ENCODE peak calls at places on chromosomes 16 and 17, in six cellular contexts. P is breast epithelium, X is lower lobe of right lung, G is thyroid gland, E is AG04450, Z is thoracic aorta. S is an unnamed sample.
A peak's percentile ranks its signal among the peaks of the same experiment; 100 is the strongest.

GRCh38 chr17:45895304-45895968 is 1.1 kb downstream of the MAPT start:
- DNase-seq in P (peak; percentile 62), X (no peak), G (peak; percentile 7), E (no peak), Z (no peak), S (no peak)

GRCh38 chr17:47850692-47851573 is at the start of gene SP6:
- DNase-seq in P (peak; percentile 85), X (peak; percentile 84), G (peak; percentile 85), E (no peak), Z (no peak), S (no peak)

GRCh38 chr17:82840431-82840831 is 609 bp upstream of the ZNF750 start:
- DNase-seq in P (no peak), X (no peak), G (no peak), E (no peak), Z (no peak), S (no peak)

GRCh38 chr17:74210191-74211140 is 2.9 kb upstream of the TTYH2 start:
- DNase-seq in P (peak; percentile 74), X (peak; percentile 75), G (peak; percentile 68), E (no peak), Z (no peak), S (no peak)

GRCh38 chr17:29461807-29462206 is 71.6 kb downstream of the TAOK1 start:
- DNase-seq in P (no peak), X (no peak), G (no peak), E (no peak), Z (no peak), S (no peak)

GRCh38 chr17:57955183-57955952 is at the start of gene CUEDC1:
- DNase-seq in P (peak; percentile 80), X (peak; percentile 89), G (peak; percentile 80), E (no peak), Z (no peak), S (no peak)

GRCh38 chr17:64129765-64130558 is at the start of gene ERN1:
- DNase-seq in P (peak; percentile 95), X (peak; percentile 97), G (peak; percentile 93), E (peak; percentile 82), Z (peak; percentile 80), S (peak; percentile 71)

GRCh38 chr17:73099504-73099903 is 7.0 kb upstream of the SLC39A11 start:
- DNase-seq in P (no peak), X (no peak), G (no peak), E (no peak), Z (no peak), S (no peak)

GRCh38 chr16:77918792-77919707 is 103.3 kb upstream of the CLEC3A start:
- DNase-seq in P (no peak), X (no peak), G (peak; percentile 20), E (no peak), Z (no peak), S (no peak)

GRCh38 chr16:57167951-57168350 is 17.9 kb downstream of the PSME3IP1 start:
- DNase-seq in P (no peak), X (no peak), G (peak; percentile 44), E (peak; percentile 29), Z (no peak), S (peak; percentile 46)

GRCh38 chr17:17050346-17051345 is 8.4 kb downstream of the MPRIP start:
- DNase-seq in P (no peak), X (no peak), G (no peak), E (no peak), Z (no peak), S (no peak)

GRCh38 chr16:81324808-81325207 is 10.0 kb downstream of the GAN start:
- DNase-seq in P (no peak), X (no peak), G (no peak), E (no peak), Z (no peak), S (no peak)

GRCh38 chr17:15944720-15945492 is at the start of gene ADORA2B:
- DNase-seq in P (no peak), X (peak; percentile 82), G (peak; percentile 55), E (no peak), Z (no peak), S (no peak)

GRCh38 chr16:56480776-56481467 is 29.6 kb downstream of the OGFOD1 start:
- DNase-seq in P (no peak), X (no peak), G (no peak), E (no peak), Z (no peak), S (no peak)

GRCh38 chr17:76727745-76728456 is 1.3 kb downstream of the METTL23 start:
- DNase-seq in P (no peak), X (no peak), G (peak; percentile 63), E (no peak), Z (no peak), S (no peak)

GRCh38 chr17:18991531-18992315 is 12.8 kb downstream of the FAM83G start:
- DNase-seq in P (no peak), X (no peak), G (no peak), E (no peak), Z (no peak), S (no peak)

GRCh38 chr16:11138026-11138768 is 117.8 kb downstream of the SOCS1 start:
- DNase-seq in P (no peak), X (no peak), G (no peak), E (no peak), Z (no peak), S (no peak)

GRCh38 chr16:629289-630023 is 1.3 kb upstream of the WFIKKN1 start:
- DNase-seq in P (no peak), X (no peak), G (no peak), E (no peak), Z (no peak), S (no peak)

GRCh38 chr17:61928101-61928436 is 287 bp upstream of the INTS2 start:
- DNase-seq in P (no peak), X (no peak), G (no peak), E (no peak), Z (no peak), S (no peak)

GRCh38 chr17:75061618-75062017 is 14.6 kb downstream of the KCTD2 start:
- DNase-seq in P (no peak), X (no peak), G (no peak), E (no peak), Z (no peak), S (no peak)

GRCh38 chr16:66365588-66365987 is 903 bp upstream of the CDH5 start:
- DNase-seq in P (no peak), X (no peak), G (no peak), E (no peak), Z (no peak), S (no peak)

GRCh38 chr16:56269276-56269675 is 78.0 kb downstream of the GNAO1 start:
- DNase-seq in P (no peak), X (no peak), G (no peak), E (no peak), Z (no peak), S (no peak)

GRCh38 chr17:7782237-7782636 is 51.8 kb upstream of the KDM6B start:
- DNase-seq in P (no peak), X (no peak), G (no peak), E (peak; percentile 11), Z (no peak), S (peak; percentile 27)

GRCh38 chr16:24988137-24988535 is 27.0 kb downstream of the ARHGAP17 start:
- DNase-seq in P (no peak), X (no peak), G (no peak), E (no peak), Z (no peak), S (no peak)

GRCh38 chr16:24986512-24987303 is 28.5 kb downstream of the ARHGAP17 start:
- DNase-seq in P (no peak), X (no peak), G (no peak), E (no peak), Z (no peak), S (peak; percentile 51)

GRCh38 chr16:24984101-24984500 is 31.1 kb downstream of the ARHGAP17 start:
- DNase-seq in P (no peak), X (no peak), G (no peak), E (no peak), Z (no peak), S (no peak)

GRCh38 chr16:24983521-24983920 is 31.6 kb downstream of the ARHGAP17 start:
- DNase-seq in P (no peak), X (no peak), G (no peak), E (no peak), Z (no peak), S (no peak)

GRCh38 chr16:24984903-24985675 is 30.1 kb downstream of the ARHGAP17 start:
- DNase-seq in P (no peak), X (no peak), G (no peak), E (no peak), Z (no peak), S (no peak)
- H3K4me3 ChIP-seq in P (no peak overlapping the region), X (no peak overlapping the region), G (no peak overlapping the region), E (no peak overlapping the region), Z (no peak overlapping the region), S (no peak overlapping the region)

GRCh38 chr17:49583226-49583625 is 7.6 kb downstream of the NXPH3 start:
- DNase-seq in P (no peak), X (no peak), G (no peak), E (no peak), Z (no peak), S (no peak)

GRCh38 chr17:49582789-49583188 is 7.1 kb downstream of the NXPH3 start:
- DNase-seq in P (no peak), X (no peak), G (no peak), E (no peak), Z (no peak), S (no peak)

GRCh38 chr17:49583889-49584288 is 8.2 kb downstream of the NXPH3 start:
- DNase-seq in P (no peak), X (no peak), G (no peak), E (no peak), Z (no peak), S (no peak)

GRCh38 chr17:49587366-49588073 is 11.8 kb downstream of the NXPH3 start:
- DNase-seq in P (peak; percentile 33), X (no peak), G (no peak), E (no peak), Z (no peak), S (no peak)

GRCh38 chr17:49585422-49586027 is 9.9 kb downstream of the NXPH3 start:
- DNase-seq in P (no peak), X (no peak), G (no peak), E (no peak), Z (no peak), S (no peak)
- TF ChIP-seq CTCF in P (no peak), X (no peak), G (peak; percentile 15), E (peak; percentile 32), Z (peak; percentile 36), S (peak; percentile 6)

DNA sequence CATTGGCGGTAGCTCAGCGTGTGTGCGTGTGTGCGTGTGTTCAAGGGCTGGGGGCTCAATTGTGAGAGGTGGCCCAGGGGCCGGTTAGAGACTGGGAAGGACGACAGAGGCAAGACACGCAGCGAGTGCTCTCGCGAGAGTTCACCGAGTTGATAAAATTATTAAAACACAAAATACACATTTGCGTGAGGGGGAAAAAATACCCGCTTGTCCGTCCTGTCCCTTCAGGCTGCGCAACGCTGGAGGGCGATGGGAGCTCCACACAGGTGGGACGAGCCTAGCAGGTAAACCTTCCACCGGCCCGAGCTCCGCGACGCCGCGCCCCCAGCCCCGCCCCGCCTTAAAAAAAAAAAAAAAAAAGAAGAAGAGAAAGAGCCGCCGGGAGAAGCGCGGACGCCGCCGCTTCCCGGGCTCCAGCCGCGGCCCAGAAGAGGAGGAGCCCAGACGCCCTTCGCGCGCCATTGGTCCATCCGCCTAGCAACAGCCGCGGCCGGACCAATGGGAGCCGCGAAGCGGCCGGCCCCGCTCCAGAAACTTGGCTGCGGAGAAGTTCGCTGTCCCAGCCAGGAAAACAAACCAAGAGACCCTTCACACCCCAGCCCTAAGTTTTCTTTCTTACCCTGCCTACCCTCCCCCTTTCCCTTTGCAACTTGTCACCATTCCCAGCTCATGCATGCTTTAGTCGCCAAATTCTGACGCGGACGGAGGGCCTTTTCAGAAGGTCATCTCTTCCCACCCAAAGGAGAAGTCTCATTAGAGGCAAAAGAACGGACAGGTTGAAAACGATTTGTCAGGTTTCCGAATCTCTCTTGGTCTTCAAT is 169.9 kb upstream of the MAF start:
- DNase-seq in P (peak; percentile 88), X (peak; percentile 94), G (peak; percentile 92), E (peak; percentile 37), Z (peak; percentile 61), S (peak; percentile 27)
- H3K4me3 ChIP-seq in P (peak overlapping the region; percentile 55), X (peak overlapping the region; percentile 60), G (peak overlapping the region; percentile 60), E (peak overlapping the region; percentile 66), Z (peak overlapping the region; percentile 82), S (peak overlapping the region; percentile 67)

GRCh38 chr17:79147791-79148506 is 73.3 kb downstream of the ENGASE start:
- DNase-seq in P (no peak), X (no peak), G (no peak), E (no peak), Z (no peak), S (no peak)
- TF ChIP-seq CTCF in P (no peak), X (no peak), G (no peak), E (peak; percentile 8), Z (no peak), S (peak; percentile 13)

S was measured in AG09309.